ENCODE peak calls at places on chromosomes 2 and 18, in four cellular contexts. Q, X, A and K are unnamed samples.

GRCh38 chr2:107402330-107402729 is 424.4 kb upstream of the RGPD4 start:
- DNase-seq in Q (no peak), X (no peak), A (no peak), K (no peak)

GRCh38 chr2:222888716-222889115 is 27.9 kb downstream of the ACSL3 start:
- DNase-seq in Q (no peak), X (no peak), A (no peak), K (no peak)

GRCh38 chr2:234629596-234629995 is 132.7 kb upstream of the ARL4C start:
- DNase-seq in Q (no peak), X (no peak), A (no peak), K (no peak)

GRCh38 chr2:231039821-231040364 is 2.6 kb downstream of the C2orf72 start:
- DNase-seq in Q (no peak), X (no peak), A (no peak), K (no peak)

GRCh38 chr18:13450289-13451207 is 232.0 kb downstream of the LDLRAD4 start:
- DNase-seq in Q (no peak), X (no peak), A (no peak), K (no peak)

GRCh38 chr2:71419145-71419544 is 34.2 kb upstream of the DYSF start:
- DNase-seq in Q (no peak), X (no peak), A (no peak), K (no peak)

GRCh38 chr2:60717691-60718090 is 38.4 kb upstream of the PAPOLG start:
- DNase-seq in Q (no peak), X (no peak), A (no peak), K (no peak)

GRCh38 chr2:179580378-179581146 is 280.9 kb downstream of the ZNF385B start:
- DNase-seq in Q (no peak), X (no peak), A (no peak), K (no peak)

GRCh38 chr2:46535360-46535759 is 56.0 kb downstream of the TMEM247 start:
- DNase-seq in Q (no peak), X (no peak), A (peak), K (peak)

GRCh38 chr2:25879133-25879730 is 945 bp upstream of the ASXL2 start:
- DNase-seq in Q (no peak), X (no peak), A (no peak), K (no peak)

GRCh38 chr2:100197643-100198153 is 55.3 kb upstream of the AFF3 start:
- DNase-seq in Q (peak), X (no peak), A (no peak), K (no peak)

GRCh38 chr2:39431592-39432316 is 5.3 kb downstream of the MAP4K3 start:
- DNase-seq in Q (no peak), X (no peak), A (no peak), K (no peak)

GRCh38 chr2:144886847-144887246 is 366.9 kb upstream of the ZEB2 start:
- DNase-seq in Q (no peak), X (no peak), A (no peak), K (no peak)

GRCh38 chr2:104885119-104885777 is 31.3 kb downstream of the POU3F3 start:
- DNase-seq in Q (no peak), X (no peak), A (no peak), K (no peak)

GRCh38 chr2:109174626-109175349 is 45.8 kb downstream of the SH3RF3 start:
- DNase-seq in Q (no peak), X (no peak), A (no peak), K (no peak)

GRCh38 chr2:235106874-235107639 is 155.2 kb downstream of the SH3BP4 start:
- DNase-seq in Q (peak), X (no peak), A (no peak), K (no peak)

GRCh38 chr2:128558895-128559532 is 240.3 kb upstream of the HS6ST1 start:
- DNase-seq in Q (no peak), X (no peak), A (no peak), K (no peak)

GRCh38 chr2:86302320-86302719 is 35.1 kb downstream of the REEP1 start:
- DNase-seq in Q (no peak), X (no peak), A (no peak), K (no peak)

GRCh38 chr18:54531402-54532065 is 59.5 kb upstream of the DYNAP start:
- DNase-seq in Q (no peak), X (no peak), A (no peak), K (no peak)

GRCh38 chr18:48875942-48876511 is 74.7 kb downstream of the SMAD7 start:
- DNase-seq in Q (peak), X (no peak), A (no peak), K (no peak)

GRCh38 chr2:45765007-45765767 is 113.7 kb downstream of the PRKCE start:
- DNase-seq in Q (no peak), X (no peak), A (no peak), K (no peak)

GRCh38 chr2:40173276-40173675 is 278.6 kb downstream of the SLC8A1 start:
- DNase-seq in Q (no peak), X (no peak), A (no peak), K (no peak)

GRCh38 chr2:12807907-12808810 is 91.4 kb downstream of the TRIB2 start:
- DNase-seq in Q (no peak), X (no peak), A (no peak), K (no peak)

GRCh38 chr2:25491003-25491696 is 149.4 kb upstream of the DNMT3A start:
- DNase-seq in Q (no peak), X (no peak), A (no peak), K (no peak)

GRCh38 chr2:9268310-9269081 is 61.9 kb downstream of the ASAP2 start:
- DNase-seq in Q (peak), X (no peak), A (no peak), K (no peak)

GRCh38 chr2:205405752-205406151 is 276.5 kb upstream of the NRP2 start:
- DNase-seq in Q (no peak), X (no peak), A (no peak), K (no peak)

GRCh38 chr2:224357098-224357901 is 44.6 kb downstream of the FAM124B start:
- DNase-seq in Q (peak), X (no peak), A (peak), K (no peak)

GRCh38 chr2:60819155-60819862 is 62.1 kb upstream of the REL start:
- DNase-seq in Q (no peak), X (no peak), A (peak), K (peak)

GRCh38 chr2:31200972-31201371 is 16.3 kb downstream of the CAPN14 start:
- DNase-seq in Q (no peak), X (no peak), A (no peak), K (no peak)

GRCh38 chr2:8849322-8849721 is 11.9 kb upstream of the KIDINS220 start:
- DNase-seq in Q (no peak), X (no peak), A (no peak), K (no peak)

GRCh38 chr2:64629329-64629781 is 24.4 kb downstream of the SERTAD2 start:
- DNase-seq in Q (no peak), X (no peak), A (no peak), K (no peak)

GRCh38 chr2:128642316-128642715 is 323.6 kb upstream of the HS6ST1 start:
- DNase-seq in Q (no peak), X (no peak), A (no peak), K (peak)

DNA sequence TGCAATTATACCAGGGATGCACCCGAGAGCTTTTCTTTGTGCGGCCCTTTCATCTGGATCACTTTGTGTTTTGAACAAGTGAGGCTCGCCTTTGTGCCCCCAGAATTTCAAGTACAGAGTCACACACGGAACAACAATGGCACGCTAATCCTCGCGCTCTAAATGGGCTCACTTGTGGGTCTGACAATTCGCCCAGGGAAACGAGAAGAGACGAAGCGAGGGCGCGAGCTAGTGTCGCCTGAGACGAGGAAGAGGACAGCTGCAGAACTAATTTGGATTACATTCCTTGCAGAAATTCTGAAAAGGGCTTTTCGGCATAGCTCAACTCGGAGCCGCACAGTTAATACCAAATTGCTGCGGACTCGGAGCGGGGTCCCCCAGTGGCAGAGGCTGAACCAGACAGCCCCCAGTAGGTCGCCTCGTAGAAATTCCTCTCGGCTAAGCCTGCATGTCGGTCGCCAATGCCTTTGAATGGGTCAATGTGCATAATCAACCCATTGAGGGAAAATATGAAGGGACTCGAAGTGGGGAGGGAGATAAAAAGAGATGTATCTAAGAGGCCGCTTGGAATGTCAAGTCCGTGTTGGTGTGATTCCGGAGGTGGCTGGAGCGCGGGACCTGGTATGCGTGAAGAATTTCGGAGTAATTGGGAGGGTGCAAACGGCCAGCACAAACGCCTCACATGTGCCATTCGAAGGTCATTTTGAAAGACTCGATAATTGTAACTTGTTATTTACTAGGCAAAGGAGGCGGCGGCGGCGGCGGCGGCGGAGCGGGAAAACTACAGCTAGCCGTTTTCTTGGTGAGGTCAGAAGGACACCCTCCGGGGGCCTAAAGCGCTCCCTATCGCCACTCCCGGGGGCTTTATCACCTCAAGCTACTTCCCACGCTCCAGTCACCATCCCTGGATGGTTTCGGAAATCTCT is 2.0 kb downstream of the ERBB4 start:
- DNase-seq in Q (peak), X (no peak), A (no peak), K (no peak)
- TF ChIP-seq CTCF in Q (peak), X (no peak), A (no peak), K (no peak)

GRCh38 chr2:173612354-173612753 is 257.7 kb downstream of the CDCA7 start:
- DNase-seq in Q (peak), X (no peak), A (no peak), K (no peak)
- TF ChIP-seq CTCF in Q (peak), X (no peak), A (no peak), K (no peak)

DNA sequence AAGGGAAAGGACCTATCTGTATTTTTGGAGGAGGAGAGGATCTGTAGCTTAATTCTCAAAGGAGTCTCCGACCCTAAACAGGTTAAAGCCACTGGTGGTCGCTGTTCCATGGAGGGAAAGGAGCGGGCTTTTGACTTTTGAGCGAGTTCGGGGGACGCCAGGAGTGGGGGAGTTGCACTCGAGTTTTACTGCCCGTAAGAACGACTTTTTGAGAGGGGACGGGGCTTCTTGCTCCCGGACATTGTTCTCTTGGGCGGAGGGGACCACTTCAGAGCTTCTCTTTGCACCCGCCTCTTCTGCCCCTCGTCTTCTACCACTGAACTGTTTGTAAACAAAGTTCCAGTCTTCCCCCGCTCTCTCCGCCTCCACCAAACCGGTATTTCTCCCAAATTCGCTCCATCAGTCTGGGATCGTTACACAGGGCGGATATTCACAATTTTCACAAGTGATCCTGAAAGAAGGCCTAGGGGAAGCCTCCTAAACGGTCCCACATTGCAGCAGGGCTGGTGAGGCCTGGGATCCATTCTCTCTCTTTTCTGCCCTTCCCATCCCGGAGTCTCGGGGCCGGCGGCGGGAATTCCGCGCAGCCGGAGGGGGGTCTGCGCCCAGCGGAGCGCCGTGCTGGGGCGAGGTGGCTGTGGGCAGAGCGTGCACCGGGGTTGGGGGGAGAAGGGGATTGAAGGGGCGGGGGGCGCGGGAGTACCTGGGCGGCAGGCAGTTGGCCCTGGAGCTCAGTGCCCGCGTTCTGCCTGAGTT is 6.6 kb downstream of the DLX2 start:
- DNase-seq in Q (peak), X (peak), A (no peak), K (no peak)
- TF ChIP-seq CTCF in Q (peak), X (no peak), A (no peak), K (no peak)

GRCh38 chr2:78979380-78980238 is 45.9 kb upstream of the REG3G start:
- DNase-seq in Q (peak), X (peak), A (no peak), K (no peak)
- TF ChIP-seq CTCF in Q (peak), X (peak), A (no peak), K (no peak)

GRCh38 chr2:69926849-69927515 is 12.1 kb downstream of the MXD1 start:
- DNase-seq in Q (no peak), X (no peak), A (no peak), K (no peak)
- TF ChIP-seq CTCF in Q (no peak), X (no peak), A (no peak), K (no peak)

DNA sequence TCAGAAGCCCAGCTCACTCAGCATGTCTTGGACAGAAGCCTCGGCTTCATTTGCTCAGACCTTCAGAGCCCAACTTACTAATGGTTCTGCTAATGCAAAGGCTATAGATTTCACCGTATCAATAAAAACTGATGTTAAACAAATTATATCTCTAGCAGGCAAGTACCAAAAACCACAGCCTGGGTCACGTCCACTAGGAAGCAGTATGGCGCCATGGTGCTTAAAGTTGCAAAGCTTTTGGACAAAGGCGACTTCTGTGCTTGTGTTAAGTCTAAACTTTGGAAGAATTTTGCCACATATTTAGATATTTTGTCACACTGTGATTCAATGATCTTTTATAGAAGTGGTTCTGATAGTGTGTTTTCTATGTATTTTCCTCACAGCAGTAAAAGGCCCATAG is 276.8 kb upstream of the PARD3B start:
- DNase-seq in Q (no peak), X (no peak), A (no peak), K (no peak)
- TF ChIP-seq CTCF in Q (peak), X (no peak), A (no peak), K (no peak)

GRCh38 chr2:79275197-79275596 is 115.6 kb upstream of the REG3A start:
- DNase-seq in Q (no peak), X (no peak), A (no peak), K (no peak)
- TF ChIP-seq CTCF in Q (peak), X (peak), A (no peak), K (no peak)

GRCh38 chr2:237160271-237160934 is 74.7 kb downstream of the COPS8 start:
- DNase-seq in Q (no peak), X (no peak), A (no peak), K (no peak)
- TF ChIP-seq CTCF in Q (no peak), X (no peak), A (no peak), K (no peak)

GRCh38 chr2:184372484-184372883 is 225.8 kb upstream of the ZNF804A start:
- DNase-seq in Q (peak), X (no peak), A (no peak), K (no peak)
- TF ChIP-seq CTCF in Q (no peak), X (no peak), A (no peak), K (no peak)